ENCODE peak calls at places on chromosomes 3 and 15, in seven cellular contexts. J is kidney epithelial cell, B is brain microvascular endothelial cell, D is astrocyte of the spinal cord, M is ascending aorta, R is lower leg skin, Z is fibroblast of the aortic adventitia. L is an unnamed sample.

GRCh38 chr3:192022412-192022811 is 561.4 kb downstream of the PYDC2 start:
- DNase-seq in B (no peak), M (no peak), R (no peak), Z (peak; percentile 3), D (peak; percentile 74), J (peak; percentile 52), L (no peak)

GRCh38 chr3:123258811-123259420 is 57.2 kb downstream of the SEC22A start:
- DNase-seq in J (no peak), B (peak; percentile 34), D (peak; percentile 65), Z (peak; percentile 81), R (no peak), M (no peak), L (no peak)

GRCh38 chr15:55289011-55289572 is 521 bp downstream of the RAB27A start:
- DNase-seq in B (no peak), M (peak; percentile 67), D (peak; percentile 18), J (no peak), R (peak; percentile 16), Z (peak; percentile 47), L (no peak)

GRCh38 chr15:87618203-87618725 is 638.3 kb downstream of the NTRK3 start:
- DNase-seq in Z (peak; percentile 79), J (no peak), D (no peak), R (no peak), B (no peak), M (no peak), L (no peak)

GRCh38 chr15:83322061-83322460 is 37.6 kb upstream of the BNC1 start:
- DNase-seq in R (no peak), M (no peak), Z (no peak), B (no peak), J (no peak), D (no peak), L (no peak)

GRCh38 chr3:188153949-188154757 is at the start of gene LPP:
- DNase-seq in B (peak; percentile 73), M (peak; percentile 91), J (no peak), D (peak; percentile 76), R (peak; percentile 68), Z (peak; percentile 67), L (no peak)

GRCh38 chr15:74655424-74655823 is 39.8 kb downstream of the CLK3 start:
- DNase-seq in R (no peak), D (peak; percentile 53), B (no peak), Z (no peak), M (no peak), J (no peak), L (no peak)

GRCh38 chr3:9820543-9820942 is 10.5 kb downstream of the TTLL3 start:
- DNase-seq in B (no peak), Z (no peak), D (no peak), R (no peak), J (no peak), M (no peak), L (no peak)

GRCh38 chr3:190534386-190534785 is 20.5 kb downstream of the IL1RAP start:
- DNase-seq in J (no peak), D (no peak), B (no peak), R (no peak), M (no peak), Z (no peak), L (no peak)

GRCh38 chr15:55255714-55256113 is 33.9 kb downstream of the RAB27A start:
- DNase-seq in D (no peak), B (no peak), R (no peak), M (no peak), J (no peak), Z (no peak), L (no peak)

GRCh38 chr15:64443747-64444621 is 16.4 kb upstream of the ZNF609 start:
- DNase-seq in R (no peak), M (no peak), B (peak; percentile 69), D (peak; percentile 92), J (peak; percentile 51), Z (peak; percentile 92), L (peak; percentile 59)

GRCh38 chr3:50272911-50273688 is 4.2 kb downstream of the SEMA3B start:
- DNase-seq in B (peak; percentile 44), Z (peak; percentile 65), R (peak; percentile 79), J (peak; percentile 28), D (peak; percentile 67), M (peak; percentile 91), L (no peak)

GRCh38 chr3:115275897-115276296 is 128.8 kb upstream of the ZBTB20 start:
- DNase-seq in Z (peak; percentile 75), M (no peak), R (no peak), B (no peak), J (no peak), D (no peak), L (no peak)

GRCh38 chr3:66928252-66928651 is 69.9 kb upstream of the KBTBD8 start:
- DNase-seq in R (no peak), D (no peak), M (no peak), Z (no peak), B (no peak), J (no peak), L (no peak)

GRCh38 chr3:159783780-159784747 is 204.6 kb upstream of the IL12A start:
- DNase-seq in Z (no peak), J (no peak), D (no peak), R (no peak), B (no peak), M (peak; percentile 69), L (no peak)

GRCh38 chr15:39888243-39888642 is 31.8 kb downstream of the GPR176 start:
- DNase-seq in D (no peak), Z (no peak), J (no peak), R (no peak), B (no peak), M (no peak), L (no peak)

GRCh38 chr15:39888809-39889208 is 31.3 kb downstream of the GPR176 start:
- DNase-seq in R (no peak), Z (no peak), D (no peak), B (no peak), M (no peak), J (no peak), L (no peak)

GRCh38 chr15:39886418-39886817 is 33.6 kb downstream of the GPR176 start:
- DNase-seq in R (no peak), B (no peak), Z (no peak), J (no peak), D (no peak), M (no peak), L (no peak)

GRCh38 chr15:39887211-39887610 is 32.9 kb downstream of the GPR176 start:
- DNase-seq in Z (no peak), D (no peak), J (no peak), R (no peak), M (no peak), B (no peak), L (no peak)

DNA sequence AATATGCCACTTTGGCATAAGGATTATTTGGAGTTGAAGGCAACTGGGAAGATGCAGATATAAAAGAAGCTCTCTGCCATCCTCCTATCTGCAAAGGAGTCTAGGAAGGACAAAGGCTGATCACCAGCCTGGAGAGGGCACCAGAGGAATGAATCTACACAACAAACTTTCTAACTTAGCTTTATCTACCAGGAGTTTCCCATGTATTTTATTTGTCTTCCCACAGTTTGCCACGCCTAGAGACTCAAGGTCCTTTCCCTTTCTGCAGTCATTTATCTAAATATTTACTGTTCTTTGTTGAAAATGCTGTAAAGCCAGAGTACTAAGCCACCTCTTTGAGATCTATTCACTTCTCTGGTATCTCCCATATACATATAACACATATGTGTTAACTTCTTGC is 32.2 kb downstream of the GPR176 start:
- DNase-seq in D (peak; percentile 69), Z (peak; percentile 58), B (peak; percentile 35), M (peak; percentile 63), R (no peak), J (peak; percentile 19), L (no peak)
- TF ChIP-seq CTCF in D (peak; percentile 60), Z (peak; percentile 46), B (peak; percentile 72), M (peak; percentile 38), R (no peak), J (peak; percentile 56), L (peak; percentile 43)

GRCh38 chr15:52656412-52656811 is 22.8 kb downstream of the ATOSA start:
- DNase-seq in M (no peak), J (no peak), D (no peak), R (no peak), Z (no peak), B (no peak), L (no peak)

GRCh38 chr15:52658955-52659354 is 20.2 kb downstream of the ATOSA start:
- DNase-seq in J (no peak), M (no peak), R (no peak), B (no peak), Z (no peak), D (no peak), L (no peak)

GRCh38 chr15:52653451-52653964 is 25.7 kb downstream of the ATOSA start:
- DNase-seq in J (peak; percentile 76), M (no peak), D (peak; percentile 84), B (peak; percentile 86), R (no peak), Z (peak; percentile 78), L (no peak)

GRCh38 chr15:52660192-52660591 is 19.0 kb downstream of the ATOSA start:
- DNase-seq in J (no peak), D (no peak), Z (no peak), B (no peak), M (no peak), R (no peak), L (no peak)

GRCh38 chr15:52657338-52657737 is 21.9 kb downstream of the ATOSA start:
- DNase-seq in D (peak; percentile 90), J (no peak), M (no peak), Z (peak; percentile 93), B (peak; percentile 70), R (no peak), L (peak; percentile 74)
- H3K4me3 ChIP-seq in D (no peak overlapping the region), J (no peak overlapping the region), M (no peak overlapping the region), Z (no peak overlapping the region), B (no peak overlapping the region), R (no peak overlapping the region), L (no peak overlapping the region)

DNA sequence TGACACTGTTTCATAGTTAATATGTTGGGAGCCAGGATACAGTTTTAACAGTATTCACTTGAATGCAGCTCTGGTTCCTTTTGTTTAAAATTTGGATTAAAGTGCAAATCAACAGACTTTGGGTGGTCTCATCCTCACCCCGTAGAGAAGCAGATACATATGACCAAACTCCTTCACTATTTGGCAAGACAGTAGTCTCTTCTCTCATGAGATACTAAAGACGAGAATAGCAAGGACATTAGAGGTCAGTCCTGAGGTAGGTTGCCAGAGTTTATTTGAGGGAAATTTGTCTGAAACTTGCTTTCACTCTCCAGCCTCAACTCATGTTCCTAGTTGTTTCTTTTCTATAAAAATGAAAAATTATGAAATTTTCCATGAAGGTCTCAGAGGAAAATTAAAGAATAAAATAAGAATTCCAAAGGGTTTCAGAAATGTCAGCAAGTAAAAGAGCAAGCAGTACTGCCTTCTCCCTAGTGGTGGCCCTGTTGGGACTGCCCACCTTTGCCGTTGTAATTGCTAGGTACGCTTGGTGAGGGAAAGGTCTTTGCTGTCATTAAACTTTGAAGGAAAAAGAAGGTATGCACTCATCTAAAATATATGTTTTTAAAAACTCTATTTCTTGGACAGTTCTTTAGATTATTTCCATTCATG is 111.2 kb downstream of the CMSS1 start:
- DNase-seq in J (no peak), Z (no peak), R (no peak), B (no peak), D (no peak), M (no peak), L (no peak)
- TF ChIP-seq CTCF in J (no peak), Z (peak; percentile 45), R (no peak), B (peak; percentile 3), D (peak; percentile 16), M (peak; percentile 56), L (no peak)

DNA sequence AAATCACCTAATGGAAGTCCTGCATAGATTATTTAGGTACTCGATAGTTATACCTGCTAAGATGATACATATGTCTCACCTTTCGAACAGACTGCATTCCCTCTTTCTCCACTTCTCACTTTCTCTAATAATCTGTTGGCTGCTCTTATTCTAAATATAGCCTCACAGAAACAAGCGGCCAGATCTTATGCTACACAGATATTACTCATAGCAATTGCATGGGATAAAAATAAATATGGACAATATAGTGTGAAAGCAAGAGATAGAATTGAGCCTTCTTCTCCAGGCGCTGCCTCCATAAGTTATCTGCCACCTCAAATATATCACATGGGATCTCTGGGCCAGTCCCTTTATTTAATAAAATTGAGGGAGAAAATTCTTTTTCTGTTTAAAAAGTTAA is 29.5 kb upstream of the TGFBR2 start:
- DNase-seq in B (no peak), D (peak; percentile 14), Z (peak; percentile 15), M (no peak), R (no peak), J (no peak), L (no peak)
- H3K4me3 ChIP-seq in B (no peak overlapping the region), D (no peak overlapping the region), Z (no peak overlapping the region), M (no peak overlapping the region), R (no peak overlapping the region), J (no peak overlapping the region), L (no peak overlapping the region)